ENCODE peak calls at places on chromosomes 2 and 18, in four cellular contexts. E is fibroblast of lung, P is HepG2, G is uterus. V is an unnamed sample.
A peak's percentile ranks its signal among the peaks of the same experiment; 100 is the strongest.

GRCh38 chr2:145760781-145761649 is 1241.1 kb upstream of the ZEB2 start:
- DNase-seq in P (peak; percentile 96), E (peak; percentile 76), G (no peak), V (peak; percentile 94)

GRCh38 chr2:65165595-65165994 is 35.7 kb upstream of the RAB1A start:
- DNase-seq in G (no peak), P (no peak), E (no peak), V (no peak)

GRCh38 chr2:209322041-209322440 is 101.8 kb upstream of the MAP2 start:
- DNase-seq in E (no peak), G (no peak), P (no peak), V (no peak)

GRCh38 chr18:13260114-13260926 is 41.8 kb downstream of the LDLRAD4 start:
- DNase-seq in E (no peak), P (no peak), G (no peak), V (no peak)

GRCh38 chr2:202035089-202035940 is 1.7 kb downstream of the FZD7 start:
- DNase-seq in G (peak; percentile 63), E (peak; percentile 88), P (no peak), V (no peak)

GRCh38 chr2:151030663-151031230 is 230.9 kb downstream of the RBM43 start:
- DNase-seq in E (no peak), G (no peak), P (no peak), V (no peak)

GRCh38 chr2:241638063-241638660 is 669 bp downstream of the ATG4B start:
- DNase-seq in E (no peak), P (no peak), G (no peak), V (peak; percentile 16)

GRCh38 chr2:71995067-71995665 is 152.5 kb downstream of the CYP26B1 start:
- DNase-seq in G (no peak), E (peak; percentile 32), P (peak; percentile 43), V (no peak)

GRCh38 chr2:25417715-25418369 is 76.1 kb upstream of the DNMT3A start:
- DNase-seq in G (no peak), E (no peak), P (no peak), V (no peak)

GRCh38 chr2:216519154-216519762 is 20.6 kb downstream of the RPL37A start:
- DNase-seq in E (peak; percentile 89), P (peak; percentile 82), G (peak; percentile 89), V (peak; percentile 65)

GRCh38 chr2:53104263-53104662 is 663.3 kb upstream of the CHAC2 start:
- DNase-seq in P (peak; percentile 90), G (no peak), E (peak; percentile 61), V (peak; percentile 53)

GRCh38 chr18:37390687-37391086 is 174.9 kb downstream of the CELF4 start:
- DNase-seq in G (no peak), E (no peak), P (no peak), V (no peak)

GRCh38 chr2:112803691-112804521 is 19.6 kb upstream of the IL1A start:
- DNase-seq in P (peak; percentile 92), E (peak; percentile 43), G (no peak), V (no peak)

GRCh38 chr2:3264010-3264744 is 113.4 kb downstream of the EIPR1 start:
- DNase-seq in G (no peak), P (no peak), E (no peak), V (no peak)

GRCh38 chr18:65924878-65925277 is 174.1 kb downstream of the CDH7 start:
- DNase-seq in G (no peak), E (no peak), P (no peak), V (no peak)

GRCh38 chr18:36757081-36757480 is 71.7 kb downstream of the TPGS2 start:
- DNase-seq in P (peak; percentile 48), G (no peak), E (peak; percentile 72), V (no peak)

GRCh38 chr2:11904029-11904428 is 157.6 kb downstream of the LPIN1 start:
- DNase-seq in E (no peak), G (no peak), P (no peak), V (no peak)

GRCh38 chr2:224432003-224432574 is 30.2 kb upstream of the FAM124B start:
- DNase-seq in P (no peak), G (no peak), E (no peak), V (no peak)
- H3K36me3 ChIP-seq in P (no peaks in the 10 kb centered on the region), G (no peaks in the 10 kb centered on the region), E (no peaks in the 10 kb centered on the region), V (no peaks in the 10 kb centered on the region)

GRCh38 chr2:138395565-138396306 is 105.8 kb upstream of the SPOPL start:
- DNase-seq in E (peak; percentile 89), P (no peak), G (no peak), V (no peak)

GRCh38 chr2:138391956-138392355 is 109.6 kb upstream of the SPOPL start:
- DNase-seq in G (no peak), P (no peak), E (no peak), V (no peak)

DNA sequence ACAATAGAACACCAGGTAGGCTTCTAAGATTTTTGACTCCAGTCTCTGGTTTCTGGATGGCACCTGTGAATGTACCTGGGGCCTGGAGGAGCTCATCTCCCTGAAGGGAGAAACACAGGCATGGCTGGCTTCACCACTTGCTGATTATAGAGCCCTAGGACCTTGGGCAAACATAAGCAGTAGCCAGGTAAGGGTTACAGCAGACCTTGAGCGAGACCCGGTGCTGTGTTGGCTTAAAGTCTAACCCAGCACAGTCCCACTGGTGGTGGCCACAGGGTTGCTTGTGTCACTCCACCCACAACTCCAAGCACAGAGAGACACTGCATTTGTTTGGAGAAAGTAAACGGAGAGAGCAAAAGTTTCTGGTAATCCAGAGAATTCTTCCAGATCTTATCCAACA is 104.7 kb upstream of the SPOPL start:
- DNase-seq in G (no peak), P (no peak), E (no peak), V (no peak)
- H3K27ac ChIP-seq in G (no peak overlapping the region), P (no peak overlapping the region), E (no peak overlapping the region), V (no peak overlapping the region)

GRCh38 chr2:48480526-48480925 is 49.4 kb upstream of the STON1 start:
- DNase-seq in P (no peak), E (no peak), G (no peak), V (no peak)
- H3K36me3 ChIP-seq in P (no peaks in the 10 kb centered on the region), E (peaks cover 2% of the 10 kb centered on the region), G (no peaks in the 10 kb centered on the region), V (peaks cover 21% of the 10 kb centered on the region)

GRCh38 chr2:62611820-62612219 is 93.7 kb upstream of the EHBP1 start:
- DNase-seq in G (no peak), P (no peak), E (no peak), V (no peak)
- H3K27ac ChIP-seq in G (no peak overlapping the region), P (no peak overlapping the region), E (no peak overlapping the region), V (no peak overlapping the region)

GRCh38 chr2:239079671-239080294 is 231.9 kb downstream of the TWIST2 start:
- DNase-seq in E (no peak), G (no peak), P (no peak), V (no peak)
- H3K36me3 ChIP-seq in E (no peaks in the 10 kb centered on the region), G (no peaks in the 10 kb centered on the region), P (peaks cover 9% of the 10 kb centered on the region), V (peaks cover 4% of the 10 kb centered on the region)

GRCh38 chr2:74026674-74027294 is 42.1 kb downstream of the TET3 start:
- DNase-seq in P (no peak), E (no peak), G (no peak), V (peak; percentile 13)
- H3K27ac ChIP-seq in P (no peak overlapping the region), E (no peak overlapping the region), G (no peak overlapping the region), V (no peak overlapping the region)

GRCh38 chr2:61887684-61888303 is 662 bp downstream of the CCT4 start:
- DNase-seq in E (peak; percentile 50), P (peak; percentile 41), G (no peak), V (no peak)

GRCh38 chr2:61889212-61889956 is 928 bp upstream of the CCT4 start:
- DNase-seq in P (no peak), G (peak; percentile 34), E (no peak), V (no peak)

GRCh38 chr2:61882850-61883249 is 5.6 kb downstream of the CCT4 start:
- DNase-seq in G (no peak), E (no peak), P (no peak), V (no peak)

GRCh38 chr2:61885896-61886603 is 2.4 kb downstream of the CCT4 start:
- DNase-seq in G (no peak), P (no peak), E (no peak), V (no peak)
- H3K36me3 ChIP-seq in G (no peaks in the 10 kb centered on the region), P (peaks cover 8% of the 10 kb centered on the region), E (peaks cover 4% of the 10 kb centered on the region), V (peaks cover 66% of the 10 kb centered on the region)

GRCh38 chr2:19710230-19710629 is 191.6 kb downstream of the TTC32 start:
- DNase-seq in G (no peak), P (no peak), E (no peak), V (no peak)
- H3K27ac ChIP-seq in G (no peak overlapping the region), P (no peak overlapping the region), E (no peak overlapping the region), V (no peak overlapping the region)

GRCh38 chr2:85756822-85757435 is 3.1 kb downstream of the ATOH8 start:
- DNase-seq in G (no peak), P (no peak), E (no peak), V (no peak)
- H3K36me3 ChIP-seq in G (no peaks in the 10 kb centered on the region), P (no peaks in the 10 kb centered on the region), E (peaks cover 8% of the 10 kb centered on the region), V (peaks cover 15% of the 10 kb centered on the region)

V was measured in SJSA1.